ENCODE peak calls at places on chromosomes 12 and 14, in eight cellular contexts. Y, M, S, O, B, K, H and D are unnamed samples.
A peak's percentile ranks its signal among the peaks of the same experiment; 100 is the strongest.

GRCh38 chr14:91138511-91139359 is 24.9 kb downstream of the DGLUCY start:
- DNase-seq in H (no peak), S (no peak), O (peak; percentile 40), Y (peak; percentile 67), K (peak; percentile 34), M (no peak), B (no peak), D (peak; percentile 80)

GRCh38 chr12:31324845-31325523 is 966 bp downstream of the SINHCAF start:
- DNase-seq in H (no peak), S (no peak), K (peak; percentile 43), B (peak; percentile 60), Y (peak; percentile 33), M (no peak), O (no peak), D (peak; percentile 38)

GRCh38 chr14:91348861-91349465 is 68.7 kb downstream of the CCDC88C start:
- DNase-seq in K (no peak), M (no peak), H (no peak), B (no peak), Y (no peak), O (no peak), S (no peak), D (no peak)

GRCh38 chr12:117367006-117367638 is 5.7 kb upstream of the NOS1 start:
- DNase-seq in B (peak; percentile 76), O (peak; percentile 63), K (peak; percentile 84), H (peak; percentile 12), Y (peak; percentile 59), S (peak; percentile 71), M (peak; percentile 69), D (peak; percentile 92)

GRCh38 chr12:75979181-75979580 is 52.4 kb downstream of the PHLDA1 start:
- DNase-seq in O (no peak), H (no peak), Y (no peak), S (no peak), B (no peak), M (no peak), K (no peak), D (no peak)

GRCh38 chr14:42806909-42807315 is 1200.2 kb downstream of the LRFN5 start:
- DNase-seq in K (no peak), B (no peak), M (no peak), S (no peak), Y (no peak), O (no peak), H (no peak), D (no peak)

GRCh38 chr14:104795781-104796681 is 483 bp upstream of the AKT1 start:
- DNase-seq in Y (no peak), S (no peak), M (no peak), O (peak; percentile 60), B (peak; percentile 94), H (no peak), K (no peak), D (peak; percentile 54)

GRCh38 chr14:80215081-80215480 is 3.8 kb upstream of the DIO2 start:
- DNase-seq in M (no peak), Y (no peak), S (no peak), K (no peak), H (no peak), O (no peak), B (no peak), D (no peak)

GRCh38 chr12:92796650-92797049 is 93.9 kb downstream of the PLEKHG7 start:
- DNase-seq in Y (no peak), M (no peak), S (no peak), K (no peak), B (no peak), H (no peak), O (no peak), D (no peak)

GRCh38 chr14:87013583-87013982 is 979.4 kb downstream of the GALC start:
- DNase-seq in M (no peak), S (no peak), O (no peak), K (no peak), Y (no peak), B (no peak), H (no peak), D (no peak)

GRCh38 chr12:22740656-22741350 is 115.8 kb downstream of the ETNK1 start:
- DNase-seq in B (no peak), M (no peak), H (no peak), K (no peak), O (no peak), S (no peak), Y (no peak), D (no peak)

DNA sequence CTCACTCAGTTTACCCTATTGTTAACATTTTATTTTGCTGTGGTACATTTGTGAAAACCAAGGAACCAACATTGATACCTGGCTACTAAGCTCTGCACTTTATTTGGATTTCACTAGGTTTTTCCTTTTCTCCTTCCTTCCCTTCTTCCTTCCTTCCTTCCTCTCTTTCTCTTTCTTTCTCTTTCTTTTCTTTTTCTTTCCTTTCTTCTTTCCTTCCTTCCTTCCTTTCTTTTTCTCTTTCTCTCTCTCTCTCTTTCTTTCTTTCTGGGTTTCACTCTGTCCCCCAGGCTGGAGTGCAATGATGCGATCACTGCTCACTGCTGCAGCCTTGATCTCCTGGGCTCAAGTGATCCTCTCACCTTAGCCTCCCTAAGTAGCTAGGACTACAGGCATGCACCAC is 29.1 kb upstream of the TMEM263 start:
- DNase-seq in O (no peak), M (no peak), H (no peak), K (no peak), B (no peak), Y (no peak), S (no peak), D (no peak)
- TF ChIP-seq REST in O (no peak), M (no peak), H (no peak), K (no peak), B (no peak), Y (no peak), S (no peak), D (no peak)

GRCh38 chr12:56631790-56632700 is 1.9 kb upstream of the BAZ2A start:
- DNase-seq in O (peak; percentile 14), M (no peak), Y (peak; percentile 34), B (peak; percentile 82), S (no peak), K (peak; percentile 84), H (no peak), D (peak; percentile 83)
- TF ChIP-seq POLR2AphosphoS5 in O (no peak), M (peak; percentile 18), Y (no peak), B (no peak), S (no peak), K (no peak), H (no peak), D (peak; percentile 52)

GRCh38 chr12:85280984-85281946 is 1.2 kb downstream of the ALX1 start:
- DNase-seq in M (no peak), K (no peak), B (no peak), H (no peak), O (no peak), Y (no peak), S (no peak), D (peak; percentile 12)
- TF ChIP-seq REST in M (no peak), K (no peak), B (no peak), H (no peak), O (no peak), Y (no peak), S (no peak), D (no peak)

GRCh38 chr14:25381498-25381897 is 331.6 kb upstream of the STXBP6 start:
- DNase-seq in S (no peak), B (peak; percentile 4), M (no peak), K (no peak), H (no peak), Y (peak; percentile 4), O (peak; percentile 41), D (peak; percentile 52)
- TF ChIP-seq POLR2AphosphoS5 in S (no peak), B (no peak), M (no peak), K (no peak), H (no peak), Y (no peak), O (no peak), D (no peak)

GRCh38 chr12:46546634-46547273 is 174.2 kb upstream of the SLC38A2 start:
- DNase-seq in K (no peak), S (no peak), B (no peak), Y (no peak), H (peak; percentile 25), M (no peak), O (no peak), D (no peak)

GRCh38 chr12:46550266-46550879 is 177.8 kb upstream of the SLC38A2 start:
- DNase-seq in B (no peak), H (no peak), M (no peak), S (no peak), K (no peak), Y (no peak), O (no peak), D (no peak)

GRCh38 chr12:46553266-46553665 is 180.7 kb upstream of the SLC38A2 start:
- DNase-seq in K (no peak), Y (no peak), H (no peak), M (peak; percentile 96), B (no peak), O (peak; percentile 12), S (no peak), D (no peak)

GRCh38 chr12:46549527-46550265 is 177.1 kb upstream of the SLC38A2 start:
- DNase-seq in K (no peak), Y (peak; percentile 40), O (no peak), S (no peak), M (peak; percentile 84), B (no peak), H (no peak), D (no peak)

GRCh38 chr12:46547421-46548340 is 175.1 kb upstream of the SLC38A2 start:
- DNase-seq in B (no peak), O (no peak), Y (no peak), S (no peak), H (no peak), M (no peak), K (no peak), D (no peak)
- TF ChIP-seq REST in B (no peak), O (no peak), Y (no peak), S (no peak), H (no peak), M (no peak), K (no peak), D (no peak)

GRCh38 chr12:11746024-11746771 is 96.7 kb downstream of the ETV6 start:
- DNase-seq in Y (peak; percentile 93), K (no peak), S (peak; percentile 24), B (no peak), H (peak; percentile 93), O (no peak), M (no peak), D (no peak)
- TF ChIP-seq POLR2AphosphoS5 in Y (peak; percentile 92), K (no peak), S (no peak), B (no peak), H (peak; percentile 79), O (no peak), M (no peak), D (no peak)

DNA sequence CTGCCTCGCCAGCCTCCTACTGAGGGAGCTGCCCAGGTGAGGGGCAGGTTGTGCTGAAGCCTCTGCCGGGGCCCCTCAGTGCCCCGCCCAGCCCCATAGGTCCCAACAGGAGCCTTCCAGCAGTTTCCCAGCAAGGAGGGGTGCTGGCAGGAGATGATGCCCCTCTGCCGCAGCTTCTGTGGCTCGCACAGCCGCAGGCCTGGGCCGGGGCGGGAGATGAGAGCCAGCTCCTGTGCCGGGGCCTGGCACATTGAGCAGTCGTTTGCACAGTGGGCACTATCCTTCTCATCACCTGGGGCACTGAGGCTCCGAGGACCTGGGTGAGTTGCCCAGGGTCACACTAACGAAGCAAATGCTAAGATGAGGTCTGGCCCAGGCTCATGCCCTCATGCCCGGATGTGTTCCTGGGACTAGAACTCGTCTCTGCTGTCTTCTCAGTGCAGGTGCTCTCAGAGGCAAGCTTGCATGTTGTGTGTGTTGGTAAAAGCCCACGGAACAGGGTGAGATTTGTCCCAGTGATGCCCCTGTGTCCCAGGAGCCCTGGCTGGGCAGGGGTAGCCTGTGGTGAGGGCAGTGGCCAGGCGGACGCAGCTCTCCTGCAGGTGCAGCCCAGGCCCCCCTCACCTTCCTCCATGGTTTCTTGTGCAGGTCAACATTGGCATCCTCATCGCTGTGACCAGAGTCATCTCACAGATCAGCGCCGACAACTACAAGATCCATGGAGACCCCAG is 177.5 kb downstream of the ADGRD1 start:
- DNase-seq in B (no peak), S (no peak), O (no peak), Y (no peak), H (no peak), M (no peak), K (no peak), D (no peak)
- TF ChIP-seq REST in B (no peak), S (no peak), O (no peak), Y (no peak), H (no peak), M (no peak), K (no peak), D (no peak)